ENCODE peak calls at places on chromosomes 6 and 20, in four cellular contexts. D is K562, G is A549, N is HepG2. E is an unnamed sample.

GRCh38 chr6:85451586-85452306 is 1.9 kb downstream of the NT5E start:
- DNase-seq in N (peak), G (peak), D (no peak), E (no peak)

GRCh38 chr6:107115695-107116327 is 496 bp upstream of the BEND3 start:
- DNase-seq in G (peak), N (peak), D (peak), E (no peak)

GRCh38 chr6:113630738-113631535 is 226.2 kb upstream of the MARCKS start:
- DNase-seq in N (no peak), D (no peak), G (no peak), E (peak)

GRCh38 chr6:61688165-61688564 is 597.9 kb downstream of the KHDRBS2 start:
- DNase-seq in N (no peak), D (no peak), G (no peak), E (no peak)

GRCh38 chr20:2300420-2300819 is 4.6 kb downstream of the TGM3 start:
- DNase-seq in D (peak), G (no peak), N (no peak), E (no peak)

GRCh38 chr20:53124075-53124532 is 151.9 kb downstream of the TSHZ2 start:
- DNase-seq in D (no peak), G (no peak), N (no peak), E (no peak)

GRCh38 chr6:56387621-56388413 is 140.4 kb upstream of the COL21A1 start:
- DNase-seq in N (peak), D (no peak), G (no peak), E (no peak)

GRCh38 chr6:5102266-5102970 is 17.3 kb downstream of the PPP1R3G start:
- DNase-seq in D (no peak), N (no peak), G (no peak), E (no peak)

GRCh38 chr6:88780714-88781389 is 182.6 kb downstream of the RNGTT start:
- DNase-seq in D (peak), G (peak), N (peak), E (peak)

GRCh38 chr6:8181162-8181909 is 79.0 kb upstream of the EEF1E1 start:
- DNase-seq in G (no peak), N (no peak), D (no peak), E (no peak)

GRCh38 chr20:37519508-37520416 is 1.3 kb upstream of the NNAT start:
- DNase-seq in G (no peak), N (peak), D (no peak), E (no peak)

GRCh38 chr20:9400371-9401025 is 113.9 kb upstream of the LAMP5 start:
- DNase-seq in G (no peak), N (no peak), D (no peak), E (peak)

GRCh38 chr6:90485615-90486277 is 101.1 kb downstream of the MAP3K7 start:
- DNase-seq in N (no peak), G (no peak), D (no peak), E (no peak)

GRCh38 chr6:156953478-156954146 is 176.4 kb downstream of the ARID1B start:
- DNase-seq in G (peak), N (peak), D (peak), E (peak)

GRCh38 chr6:114764866-114765265 is 422.0 kb upstream of the HS3ST5 start:
- DNase-seq in D (no peak), N (no peak), G (no peak), E (no peak)

GRCh38 chr6:167898673-167899311 is 72.1 kb downstream of the AFDN start:
- DNase-seq in D (peak), N (peak), G (peak), E (peak)

GRCh38 chr6:43386492-43386891 is 17.0 kb upstream of the ZNF318 start:
- DNase-seq in D (no peak), G (no peak), N (peak), E (peak)

GRCh38 chr20:36491901-36492617 is 49.3 kb upstream of the MYL9 start:
- DNase-seq in N (no peak), D (no peak), G (no peak), E (no peak)

GRCh38 chr20:22939181-22939580 is 95.9 kb upstream of the SSTR4 start:
- DNase-seq in D (no peak), G (no peak), N (no peak), E (no peak)

GRCh38 chr6:148169701-148170100 is 172.9 kb upstream of the SASH1 start:
- DNase-seq in N (no peak), D (no peak), G (no peak), E (no peak)

GRCh38 chr6:25447570-25447929 is 168.4 kb downstream of the CARMIL1 start:
- DNase-seq in G (no peak), N (no peak), D (no peak), E (no peak)

GRCh38 chr6:34696739-34697543 is at the start of gene ILRUN:
- DNase-seq in G (peak), N (peak), D (peak), E (peak)

GRCh38 chr20:12535316-12535715 is 473.5 kb upstream of the SPTLC3 start:
- DNase-seq in N (no peak), G (no peak), D (no peak), E (no peak)
- TF ChIP-seq MAZ in N (no peak), G (no peak), D (no peak), E (no peak)

GRCh38 chr6:111994791-111995190 is 59.1 kb upstream of the CCN6 start:
- DNase-seq in N (no peak), D (no peak), G (no peak), E (no peak)

GRCh38 chr6:111995409-111995808 is 58.5 kb upstream of the CCN6 start:
- DNase-seq in G (no peak), N (no peak), D (no peak), E (no peak)

GRCh38 chr6:111996159-111996558 is 57.7 kb upstream of the CCN6 start:
- DNase-seq in N (no peak), G (no peak), D (no peak), E (no peak)

GRCh38 chr6:111997078-111997862 is 56.6 kb upstream of the CCN6 start:
- DNase-seq in N (peak), D (peak), G (peak), E (peak)

DNA sequence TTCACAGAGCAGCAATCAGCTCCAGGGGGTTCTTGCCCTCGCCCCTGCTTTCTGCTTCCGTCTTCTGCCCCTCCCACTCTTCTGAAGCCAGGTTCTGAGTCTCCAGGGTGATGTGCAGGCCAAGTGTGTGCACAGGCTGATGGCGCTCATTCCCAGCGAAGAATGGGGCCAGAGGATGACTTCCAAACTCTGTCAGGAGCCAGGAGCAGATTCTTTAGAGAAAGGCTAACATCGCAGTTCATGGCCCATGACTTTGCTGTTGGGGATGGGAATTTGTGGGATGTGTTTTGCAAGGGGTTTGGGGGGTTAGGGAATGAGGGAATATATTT is 56.1 kb upstream of the CCN6 start:
- DNase-seq in N (no peak), G (no peak), D (no peak), E (no peak)
- H3K4me3 ChIP-seq in N (no peak), G (no peak), D (no peak), E (no peak)

DNA sequence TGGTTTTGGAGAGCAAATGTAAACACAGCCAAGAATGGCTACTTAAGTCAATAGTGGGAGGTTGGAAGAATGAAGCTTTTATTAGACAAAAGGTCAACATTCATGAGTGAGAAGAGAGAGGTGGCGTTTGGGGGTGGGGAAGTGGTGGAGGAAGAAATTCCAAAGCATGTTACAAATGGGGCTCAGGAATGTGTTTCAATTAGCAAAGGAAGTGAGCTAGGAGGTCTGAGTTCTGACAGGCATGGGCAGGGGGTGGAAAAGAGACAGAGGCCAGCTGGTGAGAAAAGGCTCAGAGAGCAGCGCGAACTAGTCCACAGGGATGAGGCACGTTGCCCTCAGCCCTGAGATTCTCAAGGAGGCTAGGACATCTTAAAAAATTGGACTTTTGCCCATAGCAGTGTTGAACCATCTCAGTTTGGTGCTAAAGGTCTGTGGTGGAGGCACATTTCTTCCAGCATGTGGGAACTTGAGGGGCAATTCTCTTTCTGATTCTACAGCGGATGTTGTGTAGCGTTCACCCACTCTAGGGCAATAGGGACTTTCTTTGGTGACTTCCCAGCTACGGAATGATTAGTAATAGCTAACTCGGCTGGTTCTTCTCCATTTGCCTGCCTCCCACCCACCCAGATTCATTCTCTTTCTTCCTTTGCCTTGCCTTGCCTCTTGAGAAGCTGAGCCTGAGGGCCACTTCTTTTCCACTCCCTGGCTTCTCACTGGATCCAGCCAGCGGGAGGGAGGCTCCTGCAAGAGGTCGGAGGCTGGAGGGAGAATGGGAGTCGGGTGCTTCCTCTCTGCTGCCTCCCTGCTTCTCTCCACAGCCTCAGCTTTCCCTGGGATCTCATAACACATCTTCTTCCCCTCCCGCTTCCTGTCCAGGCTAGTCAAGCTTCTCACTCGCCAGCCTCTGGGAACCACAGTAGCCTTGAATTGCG is 45.1 kb upstream of the NEDD9 start:
- DNase-seq in D (no peak), G (peak), N (peak), E (peak)
- TF ChIP-seq MAZ in D (no peak), G (no peak), N (no peak), E (no peak)

DNA sequence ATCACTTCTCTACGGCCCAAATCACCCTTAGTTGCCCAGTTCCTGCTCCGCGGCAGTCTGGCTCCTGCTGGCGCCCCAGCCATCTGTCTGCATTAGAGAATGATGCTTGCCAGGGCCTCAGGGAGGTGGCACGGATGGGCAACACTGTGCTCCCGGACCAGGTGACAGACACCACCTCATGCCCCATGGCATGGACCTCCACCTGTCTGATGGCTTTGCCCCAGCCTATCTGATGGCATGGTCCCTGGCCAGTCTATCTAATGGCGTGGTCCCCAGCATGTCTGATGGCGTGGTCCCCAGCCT is 18.8 kb upstream of the MRGBP start:
- DNase-seq in G (no peak), N (no peak), D (no peak), E (no peak)
- H3K4me3 ChIP-seq in G (no peak), N (no peak), D (no peak), E (no peak)

E was measured in IMR-90.